ENCODE peak calls at places on chromosomes 1 and 21, in six cellular contexts. B is IMR-90, P is prostate gland, U is HCT116, O is adrenal gland, Y is transverse colon. A is an unnamed sample.
A peak's percentile ranks its signal among the peaks of the same experiment; 100 is the strongest.

GRCh38 chr1:245751111-245751510 is 596.3 kb downstream of the KIF26B start:
- DNase-seq in B (peak; percentile 59), P (no peak), U (no peak), O (no peak), Y (no peak), A (no peak)

GRCh38 chr1:197144570-197145325 is 1.7 kb downstream of the ASPM start:
- DNase-seq in B (peak; percentile 34), P (no peak), U (no peak), O (no peak), Y (no peak), A (no peak)

GRCh38 chr1:72034827-72035226 is 247.5 kb downstream of the NEGR1 start:
- DNase-seq in B (no peak), P (no peak), U (no peak), O (no peak), Y (no peak), A (no peak)

GRCh38 chr1:15282038-15282437 is 35.0 kb downstream of the FHAD1 start:
- DNase-seq in B (no peak), P (no peak), U (no peak), O (no peak), Y (no peak), A (no peak)

GRCh38 chr21:39441502-39442475 is 3.8 kb downstream of the LCA5L start:
- DNase-seq in B (peak; percentile 68), P (no peak), U (peak; percentile 45), O (peak; percentile 65), Y (no peak), A (no peak)

GRCh38 chr1:35576061-35576765 is 3.1 kb downstream of the TFAP2E start:
- DNase-seq in B (peak; percentile 26), P (no peak), U (no peak), O (no peak), Y (no peak), A (no peak)

GRCh38 chr21:25186278-25186677 is 421.0 kb downstream of the MRPL39 start:
- DNase-seq in B (no peak), P (no peak), U (no peak), O (peak; percentile 75), Y (no peak), A (no peak)

GRCh38 chr21:43361493-43362296 is 65.2 kb downstream of the SIK1 start:
- DNase-seq in B (peak; percentile 79), P (peak; percentile 93), U (no peak), O (peak; percentile 61), Y (peak; percentile 71), A (peak; percentile 81)

GRCh38 chr1:29258189-29258973 is 22.1 kb downstream of the PTPRU start:
- DNase-seq in B (no peak), P (no peak), U (no peak), O (no peak), Y (no peak), A (no peak)

GRCh38 chr1:45306319-45306718 is 20.4 kb upstream of the HPDL start:
- DNase-seq in B (peak; percentile 60), P (no peak), U (no peak), O (no peak), Y (no peak), A (no peak)

GRCh38 chr1:98119793-98120192 is 199.0 kb upstream of the DPYD start:
- DNase-seq in B (peak; percentile 22), P (no peak), U (no peak), O (no peak), Y (no peak), A (no peak)

GRCh38 chr1:188817814-188818213 is 1659.8 kb downstream of the BRINP3 start:
- DNase-seq in B (no peak), P (no peak), U (no peak), O (no peak), Y (no peak), A (no peak)

GRCh38 chr1:197130677-197131304 is 15.7 kb downstream of the ASPM start:
- DNase-seq in B (peak; percentile 58), P (no peak), U (no peak), O (no peak), Y (no peak), A (no peak)

GRCh38 chr1:77282187-77282865 is 507 bp downstream of the AK5 start:
- DNase-seq in B (peak; percentile 35), P (no peak), U (no peak), O (no peak), Y (no peak), A (peak; percentile 26)

GRCh38 chr1:228104526-228105251 is 1.6 kb upstream of the C1orf35 start:
- DNase-seq in B (no peak), P (no peak), U (no peak), O (peak; percentile 74), Y (no peak), A (no peak)

GRCh38 chr1:115757866-115758265 is 10.6 kb downstream of the CASQ2 start:
- DNase-seq in B (no peak), P (no peak), U (no peak), O (no peak), Y (no peak), A (no peak)
- TF ChIP-seq POLR2A in B (no peak), P (no peak), U (no peak), O (no peak), Y (no peak), A (no peak)

DNA sequence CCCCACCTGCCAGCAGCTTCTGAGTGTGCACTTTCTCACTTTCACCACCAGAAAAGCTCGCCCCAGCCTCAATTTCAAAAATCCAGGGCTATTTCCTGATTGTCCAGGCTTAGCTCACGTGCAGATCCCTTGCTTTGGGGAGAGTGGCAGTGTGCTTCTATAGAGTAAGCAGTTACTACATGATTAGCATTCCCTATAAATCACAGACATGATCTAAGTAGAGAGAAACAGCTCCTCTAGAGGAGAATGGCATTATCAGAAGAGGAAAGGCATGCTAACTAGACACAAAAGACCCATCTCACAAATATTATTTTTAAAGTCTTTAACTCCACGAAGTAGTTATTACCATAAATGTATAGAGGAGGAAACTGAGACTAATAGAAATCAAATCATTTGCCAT is 455.9 kb upstream of the PKN2 start:
- DNase-seq in B (no peak), P (no peak), U (peak; percentile 18), O (no peak), Y (no peak), A (no peak)
- TF ChIP-seq CTCF in B (no peak), P (no peak), U (peak; percentile 42), O (no peak), Y (no peak), A (no peak)

DNA sequence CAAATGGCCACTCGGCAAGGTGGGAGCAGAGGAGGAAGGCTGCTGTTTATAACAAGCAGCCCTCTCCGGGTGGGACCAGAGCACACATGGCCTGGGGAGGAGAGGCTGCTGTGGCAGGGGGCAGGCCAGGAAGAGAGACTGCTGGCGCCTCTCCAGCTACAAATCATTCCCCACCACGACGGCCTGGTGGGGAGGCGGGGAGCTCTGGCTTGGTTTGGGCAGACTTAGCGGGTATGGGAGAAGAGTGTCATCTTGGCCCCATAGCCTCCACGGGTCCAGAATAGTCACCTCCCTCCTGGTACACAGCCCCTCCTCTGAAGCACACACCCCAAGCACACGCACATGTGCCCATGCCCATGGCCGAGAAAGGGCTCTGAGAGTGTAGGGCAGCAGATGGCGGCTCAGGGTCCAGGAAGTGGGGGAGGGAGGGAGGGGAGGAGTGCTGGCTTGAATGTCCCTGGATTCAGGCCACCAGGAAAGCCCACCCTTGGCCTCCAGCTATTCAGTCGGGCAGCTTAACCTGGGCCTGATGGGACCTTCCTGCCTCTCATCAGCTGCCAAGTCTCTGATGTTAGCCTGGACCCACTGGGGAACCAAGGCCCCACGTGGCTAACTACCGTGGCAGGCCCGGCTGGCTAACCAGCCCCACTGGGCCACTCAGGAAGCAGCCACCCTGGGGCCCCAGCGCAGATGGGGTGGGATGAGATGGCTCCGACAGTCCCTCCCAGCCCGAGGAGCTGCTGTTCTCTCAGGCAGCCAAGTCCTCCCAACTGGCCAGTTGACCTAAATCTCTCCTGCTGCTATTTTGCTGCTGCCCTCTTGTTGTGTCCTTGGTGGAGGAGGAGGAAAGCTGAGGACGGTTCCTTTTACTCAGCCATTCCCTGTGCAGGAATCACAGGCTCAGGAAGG is 10.9 kb downstream of the LRP8 start:
- DNase-seq in B (no peak), P (no peak), U (no peak), O (peak; percentile 26), Y (no peak), A (peak; percentile 23)
- H3K4me1 ChIP-seq in B (peaks cover 4% of the 10 kb centered on the region), P (no peaks in the 10 kb centered on the region), U (no peaks in the 10 kb centered on the region), O (no peaks in the 10 kb centered on the region), Y (no peaks in the 10 kb centered on the region), A (no peaks in the 10 kb centered on the region)

DNA sequence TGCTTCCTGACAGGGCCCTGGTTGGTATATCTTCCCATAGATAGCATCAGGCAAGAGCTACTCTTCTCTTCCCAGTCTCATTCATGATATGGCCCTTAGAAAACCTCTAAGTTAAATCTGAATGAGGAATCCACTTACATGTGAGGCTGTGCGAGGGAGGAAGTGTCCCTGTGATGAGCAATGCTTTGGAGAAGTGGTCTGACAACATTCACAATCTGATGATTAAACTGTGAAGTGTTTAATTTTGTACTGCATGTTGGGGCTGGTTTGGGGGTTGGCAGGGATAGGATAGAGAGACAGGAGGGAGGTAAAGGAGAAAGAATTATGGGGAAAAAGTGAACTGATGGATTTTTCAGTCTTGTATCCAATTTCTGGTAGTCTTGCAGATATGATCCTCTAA is 421.2 kb upstream of the DAB1 start:
- DNase-seq in B (no peak), P (no peak), U (no peak), O (no peak), Y (no peak), A (no peak)
- TF ChIP-seq POLR2A in B (no peak), P (no peak), U (no peak), O (no peak), Y (no peak), A (no peak)

GRCh38 chr1:234214129-234214910 is 158.9 kb upstream of the COA6 start:
- DNase-seq in B (peak; percentile 7), P (peak; percentile 28), U (no peak), O (peak; percentile 24), Y (peak; percentile 14), A (peak; percentile 75)

GRCh38 chr1:234216116-234216703 is 157.0 kb upstream of the COA6 start:
- DNase-seq in B (no peak), P (no peak), U (no peak), O (no peak), Y (no peak), A (no peak)

GRCh38 chr1:234213576-234214128 is 159.6 kb upstream of the COA6 start:
- DNase-seq in B (no peak), P (no peak), U (no peak), O (no peak), Y (no peak), A (no peak)

GRCh38 chr1:234214911-234215892 is 158.1 kb upstream of the COA6 start:
- DNase-seq in B (no peak), P (peak; percentile 74), U (no peak), O (no peak), Y (peak; percentile 13), A (no peak)

DNA sequence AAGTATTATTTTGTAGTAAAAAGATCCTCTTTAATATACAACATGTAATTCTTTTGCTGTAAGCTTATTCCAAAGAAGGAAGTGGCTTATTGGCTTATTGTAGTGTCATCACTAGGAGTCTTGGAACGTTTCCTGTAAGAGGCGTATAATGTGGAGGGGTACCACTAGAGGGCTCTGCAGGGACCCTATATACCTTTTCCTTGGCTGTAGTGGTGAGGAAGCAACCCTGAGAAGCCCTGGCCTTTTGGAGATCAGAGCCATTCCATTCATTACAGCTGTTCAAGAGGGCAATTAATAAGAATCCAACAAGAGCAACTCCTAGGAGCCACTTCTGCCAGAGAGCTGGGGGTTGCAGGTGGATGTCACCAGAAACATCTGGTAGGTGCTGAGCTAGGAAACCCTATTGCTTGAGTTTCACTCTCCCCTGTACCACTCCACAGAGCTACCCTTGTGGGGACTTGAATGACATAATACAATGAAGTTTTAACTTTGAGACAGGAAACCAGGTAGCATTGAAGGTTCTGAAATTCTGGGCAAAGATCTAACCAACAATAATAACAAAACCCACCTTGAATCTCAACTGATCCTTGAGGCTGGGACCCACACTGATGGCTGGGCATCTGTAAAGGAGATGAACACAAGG is 160.4 kb upstream of the COA6 start:
- DNase-seq in B (peak; percentile 26), P (no peak), U (no peak), O (no peak), Y (no peak), A (no peak)
- TF ChIP-seq CTCF in B (peak; percentile 29), P (no peak), U (peak; percentile 62), O (peak; percentile 33), Y (no peak), A (peak; percentile 16)

A was measured in heart left ventricle.